ENCODE peak calls at places on chromosome 1, in nine cellular contexts. One of them, this sample, is unnamed.

GRCh38 chr1:41758904-41759548 is 159.7 kb downstream of the HIVEP3 start:
- DNase-seq in endothelial cell: no peak
- DNase-seq in C1 segment of cervical spinal cord: no peak
- DNase-seq in EL: peak
- DNase-seq in CD4-positive, CD25-positive, alpha-beta regulatory T cell: no peak
- DNase-seq in myocyte: no peak
- DNase-seq in prostate gland: no peak
- DNase-seq in cerebellar cortex: no peak
- DNase-seq in activated CD4-positive, alpha-beta T cell treated with anti-CD3 and anti-CD28 coated beads, Interleukin-2, amount 10 ng/mL, durations not matched to agents 7 days and 5 days: no peak
- DNase-seq in this sample: no peak

GRCh38 chr1:199688133-199688676 is 339.3 kb upstream of the NR5A2 start:
- DNase-seq in endothelial cell: no peak
- DNase-seq in C1 segment of cervical spinal cord: no peak
- DNase-seq in EL: no peak
- DNase-seq in CD4-positive, CD25-positive, alpha-beta regulatory T cell: no peak
- DNase-seq in myocyte: no peak
- DNase-seq in prostate gland: no peak
- DNase-seq in cerebellar cortex: no peak
- DNase-seq in activated CD4-positive, alpha-beta T cell treated with anti-CD3 and anti-CD28 coated beads, Interleukin-2, amount 10 ng/mL, durations not matched to agents 7 days and 5 days: no peak
- DNase-seq in this sample: no peak

GRCh38 chr1:220426989-220427388 is 100.9 kb upstream of the MARK1 start:
- DNase-seq in endothelial cell: no peak
- DNase-seq in C1 segment of cervical spinal cord: no peak
- DNase-seq in EL: no peak
- DNase-seq in CD4-positive, CD25-positive, alpha-beta regulatory T cell: no peak
- DNase-seq in myocyte: no peak
- DNase-seq in prostate gland: no peak
- DNase-seq in cerebellar cortex: no peak
- DNase-seq in activated CD4-positive, alpha-beta T cell treated with anti-CD3 and anti-CD28 coated beads, Interleukin-2, amount 10 ng/mL, durations not matched to agents 7 days and 5 days: no peak
- DNase-seq in this sample: no peak

GRCh38 chr1:183734600-183735036 is 70.3 kb upstream of the RGL1 start:
- DNase-seq in endothelial cell: peak
- DNase-seq in C1 segment of cervical spinal cord: no peak
- DNase-seq in EL: no peak
- DNase-seq in CD4-positive, CD25-positive, alpha-beta regulatory T cell: no peak
- DNase-seq in myocyte: peak
- DNase-seq in prostate gland: peak
- DNase-seq in cerebellar cortex: peak
- DNase-seq in activated CD4-positive, alpha-beta T cell treated with anti-CD3 and anti-CD28 coated beads, Interleukin-2, amount 10 ng/mL, durations not matched to agents 7 days and 5 days: no peak
- DNase-seq in this sample: no peak

GRCh38 chr1:40381268-40382109 is 8.0 kb downstream of the SMAP2 start:
- DNase-seq in endothelial cell: no peak
- DNase-seq in C1 segment of cervical spinal cord: no peak
- DNase-seq in EL: no peak
- DNase-seq in CD4-positive, CD25-positive, alpha-beta regulatory T cell: peak
- DNase-seq in myocyte: no peak
- DNase-seq in prostate gland: no peak
- DNase-seq in cerebellar cortex: no peak
- DNase-seq in activated CD4-positive, alpha-beta T cell treated with anti-CD3 and anti-CD28 coated beads, Interleukin-2, amount 10 ng/mL, durations not matched to agents 7 days and 5 days: peak
- DNase-seq in this sample: no peak

GRCh38 chr1:2499986-2500596 is 24.0 kb downstream of the PLCH2 start:
- DNase-seq in endothelial cell: no peak
- DNase-seq in C1 segment of cervical spinal cord: no peak
- DNase-seq in EL: no peak
- DNase-seq in CD4-positive, CD25-positive, alpha-beta regulatory T cell: peak
- DNase-seq in myocyte: no peak
- DNase-seq in prostate gland: no peak
- DNase-seq in cerebellar cortex: no peak
- DNase-seq in activated CD4-positive, alpha-beta T cell treated with anti-CD3 and anti-CD28 coated beads, Interleukin-2, amount 10 ng/mL, durations not matched to agents 7 days and 5 days: peak
- DNase-seq in this sample: no peak

GRCh38 chr1:199719156-199719842 is 308.2 kb upstream of the NR5A2 start:
- DNase-seq in endothelial cell: no peak
- DNase-seq in C1 segment of cervical spinal cord: no peak
- DNase-seq in EL: no peak
- DNase-seq in CD4-positive, CD25-positive, alpha-beta regulatory T cell: no peak
- DNase-seq in myocyte: no peak
- DNase-seq in prostate gland: no peak
- DNase-seq in cerebellar cortex: no peak
- DNase-seq in activated CD4-positive, alpha-beta T cell treated with anti-CD3 and anti-CD28 coated beads, Interleukin-2, amount 10 ng/mL, durations not matched to agents 7 days and 5 days: no peak
- DNase-seq in this sample: no peak

GRCh38 chr1:194056169-194056568 is 869.8 kb upstream of the B3GALT2 start:
- DNase-seq in endothelial cell: no peak
- DNase-seq in C1 segment of cervical spinal cord: no peak
- DNase-seq in EL: no peak
- DNase-seq in CD4-positive, CD25-positive, alpha-beta regulatory T cell: peak
- DNase-seq in myocyte: peak
- DNase-seq in prostate gland: no peak
- DNase-seq in cerebellar cortex: no peak
- DNase-seq in activated CD4-positive, alpha-beta T cell treated with anti-CD3 and anti-CD28 coated beads, Interleukin-2, amount 10 ng/mL, durations not matched to agents 7 days and 5 days: peak
- DNase-seq in this sample: no peak

GRCh38 chr1:227886993-227887696 is 60.6 kb downstream of the WNT9A start:
- DNase-seq in endothelial cell: peak
- DNase-seq in C1 segment of cervical spinal cord: no peak
- DNase-seq in EL: peak
- DNase-seq in CD4-positive, CD25-positive, alpha-beta regulatory T cell: peak
- DNase-seq in myocyte: no peak
- DNase-seq in prostate gland: peak
- DNase-seq in cerebellar cortex: no peak
- DNase-seq in activated CD4-positive, alpha-beta T cell treated with anti-CD3 and anti-CD28 coated beads, Interleukin-2, amount 10 ng/mL, durations not matched to agents 7 days and 5 days: peak
- DNase-seq in this sample: peak

GRCh38 chr1:154878371-154879355 is 8.6 kb upstream of the KCNN3 start:
- DNase-seq in endothelial cell: peak
- DNase-seq in C1 segment of cervical spinal cord: peak
- DNase-seq in EL: peak
- DNase-seq in CD4-positive, CD25-positive, alpha-beta regulatory T cell: peak
- DNase-seq in myocyte: peak
- DNase-seq in prostate gland: peak
- DNase-seq in cerebellar cortex: peak
- DNase-seq in activated CD4-positive, alpha-beta T cell treated with anti-CD3 and anti-CD28 coated beads, Interleukin-2, amount 10 ng/mL, durations not matched to agents 7 days and 5 days: peak
- DNase-seq in this sample: peak

GRCh38 chr1:74368335-74368734 is 133.1 kb downstream of the TNNI3K start:
- DNase-seq in endothelial cell: no peak
- DNase-seq in C1 segment of cervical spinal cord: no peak
- DNase-seq in EL: peak
- DNase-seq in CD4-positive, CD25-positive, alpha-beta regulatory T cell: no peak
- DNase-seq in myocyte: no peak
- DNase-seq in prostate gland: no peak
- DNase-seq in cerebellar cortex: no peak
- DNase-seq in activated CD4-positive, alpha-beta T cell treated with anti-CD3 and anti-CD28 coated beads, Interleukin-2, amount 10 ng/mL, durations not matched to agents 7 days and 5 days: no peak
- DNase-seq in this sample: no peak

GRCh38 chr1:39733161-39733560 is 5.5 kb upstream of the PPIE start:
- DNase-seq in endothelial cell: no peak
- DNase-seq in C1 segment of cervical spinal cord: no peak
- DNase-seq in EL: no peak
- DNase-seq in CD4-positive, CD25-positive, alpha-beta regulatory T cell: no peak
- DNase-seq in myocyte: peak
- DNase-seq in prostate gland: no peak
- DNase-seq in cerebellar cortex: no peak
- DNase-seq in activated CD4-positive, alpha-beta T cell treated with anti-CD3 and anti-CD28 coated beads, Interleukin-2, amount 10 ng/mL, durations not matched to agents 7 days and 5 days: no peak
- DNase-seq in this sample: no peak

GRCh38 chr1:201891451-201892045 is 2.9 kb downstream of the SHISA4 start:
- DNase-seq in endothelial cell: no peak
- DNase-seq in C1 segment of cervical spinal cord: no peak
- DNase-seq in EL: no peak
- DNase-seq in CD4-positive, CD25-positive, alpha-beta regulatory T cell: no peak
- DNase-seq in myocyte: no peak
- DNase-seq in prostate gland: no peak
- DNase-seq in cerebellar cortex: no peak
- DNase-seq in activated CD4-positive, alpha-beta T cell treated with anti-CD3 and anti-CD28 coated beads, Interleukin-2, amount 10 ng/mL, durations not matched to agents 7 days and 5 days: no peak
- DNase-seq in this sample: no peak

GRCh38 chr1:212415107-212415841 is 588 bp upstream of the PACC1 start:
- DNase-seq in endothelial cell: no peak
- DNase-seq in C1 segment of cervical spinal cord: peak
- DNase-seq in EL: no peak
- DNase-seq in CD4-positive, CD25-positive, alpha-beta regulatory T cell: no peak
- DNase-seq in myocyte: no peak
- DNase-seq in prostate gland: no peak
- DNase-seq in cerebellar cortex: peak
- DNase-seq in activated CD4-positive, alpha-beta T cell treated with anti-CD3 and anti-CD28 coated beads, Interleukin-2, amount 10 ng/mL, durations not matched to agents 7 days and 5 days: no peak
- DNase-seq in this sample: no peak

GRCh38 chr1:204265665-204266064 is 51.9 kb upstream of the GOLT1A start:
- DNase-seq in endothelial cell: no peak
- DNase-seq in C1 segment of cervical spinal cord: no peak
- DNase-seq in EL: no peak
- DNase-seq in CD4-positive, CD25-positive, alpha-beta regulatory T cell: no peak
- DNase-seq in myocyte: no peak
- DNase-seq in prostate gland: no peak
- DNase-seq in cerebellar cortex: peak
- DNase-seq in activated CD4-positive, alpha-beta T cell treated with anti-CD3 and anti-CD28 coated beads, Interleukin-2, amount 10 ng/mL, durations not matched to agents 7 days and 5 days: no peak
- DNase-seq in this sample: no peak

GRCh38 chr1:82614090-82614489 is 813.4 kb downstream of the ADGRL2 start:
- DNase-seq in endothelial cell: no peak
- DNase-seq in C1 segment of cervical spinal cord: no peak
- DNase-seq in EL: no peak
- DNase-seq in CD4-positive, CD25-positive, alpha-beta regulatory T cell: no peak
- DNase-seq in myocyte: no peak
- DNase-seq in prostate gland: no peak
- DNase-seq in cerebellar cortex: no peak
- DNase-seq in activated CD4-positive, alpha-beta T cell treated with anti-CD3 and anti-CD28 coated beads, Interleukin-2, amount 10 ng/mL, durations not matched to agents 7 days and 5 days: no peak
- DNase-seq in this sample: no peak

GRCh38 chr1:232193451-232193783 is 436.5 kb downstream of the SIPA1L2 start:
- DNase-seq in endothelial cell: no peak
- DNase-seq in C1 segment of cervical spinal cord: no peak
- DNase-seq in EL: no peak
- DNase-seq in CD4-positive, CD25-positive, alpha-beta regulatory T cell: no peak
- DNase-seq in myocyte: no peak
- DNase-seq in prostate gland: no peak
- DNase-seq in cerebellar cortex: no peak
- DNase-seq in activated CD4-positive, alpha-beta T cell treated with anti-CD3 and anti-CD28 coated beads, Interleukin-2, amount 10 ng/mL, durations not matched to agents 7 days and 5 days: no peak
- DNase-seq in this sample: no peak

GRCh38 chr1:185539277-185539943 is 194.8 kb upstream of the HMCN1 start:
- DNase-seq in endothelial cell: no peak
- DNase-seq in C1 segment of cervical spinal cord: no peak
- DNase-seq in EL: peak
- DNase-seq in CD4-positive, CD25-positive, alpha-beta regulatory T cell: peak
- DNase-seq in myocyte: peak
- DNase-seq in prostate gland: no peak
- DNase-seq in cerebellar cortex: no peak
- DNase-seq in activated CD4-positive, alpha-beta T cell treated with anti-CD3 and anti-CD28 coated beads, Interleukin-2, amount 10 ng/mL, durations not matched to agents 7 days and 5 days: no peak
- DNase-seq in this sample: no peak

GRCh38 chr1:168717906-168718891 is 10.8 kb downstream of the DPT start:
- DNase-seq in endothelial cell: no peak
- DNase-seq in C1 segment of cervical spinal cord: no peak
- DNase-seq in EL: no peak
- DNase-seq in CD4-positive, CD25-positive, alpha-beta regulatory T cell: no peak
- DNase-seq in myocyte: no peak
- DNase-seq in prostate gland: no peak
- DNase-seq in cerebellar cortex: no peak
- DNase-seq in activated CD4-positive, alpha-beta T cell treated with anti-CD3 and anti-CD28 coated beads, Interleukin-2, amount 10 ng/mL, durations not matched to agents 7 days and 5 days: no peak
- DNase-seq in this sample: no peak

GRCh38 chr1:73065585-73065984 is 783.2 kb upstream of the NEGR1 start:
- DNase-seq in endothelial cell: no peak
- DNase-seq in C1 segment of cervical spinal cord: no peak
- DNase-seq in EL: no peak
- DNase-seq in CD4-positive, CD25-positive, alpha-beta regulatory T cell: no peak
- DNase-seq in myocyte: no peak
- DNase-seq in prostate gland: peak
- DNase-seq in cerebellar cortex: peak
- DNase-seq in activated CD4-positive, alpha-beta T cell treated with anti-CD3 and anti-CD28 coated beads, Interleukin-2, amount 10 ng/mL, durations not matched to agents 7 days and 5 days: no peak
- DNase-seq in this sample: no peak

GRCh38 chr1:232795497-232796068 is 9.6 kb upstream of the MAP10 start:
- DNase-seq in endothelial cell: no peak
- DNase-seq in C1 segment of cervical spinal cord: no peak
- DNase-seq in EL: no peak
- DNase-seq in CD4-positive, CD25-positive, alpha-beta regulatory T cell: no peak
- DNase-seq in myocyte: no peak
- DNase-seq in prostate gland: no peak
- DNase-seq in cerebellar cortex: no peak
- DNase-seq in activated CD4-positive, alpha-beta T cell treated with anti-CD3 and anti-CD28 coated beads, Interleukin-2, amount 10 ng/mL, durations not matched to agents 7 days and 5 days: no peak
- DNase-seq in this sample: no peak

GRCh38 chr1:45854724-45855123 is 51.3 kb downstream of the MAST2 start:
- DNase-seq in endothelial cell: no peak
- DNase-seq in C1 segment of cervical spinal cord: no peak
- DNase-seq in EL: no peak
- DNase-seq in CD4-positive, CD25-positive, alpha-beta regulatory T cell: no peak
- DNase-seq in myocyte: no peak
- DNase-seq in prostate gland: no peak
- DNase-seq in cerebellar cortex: no peak
- DNase-seq in activated CD4-positive, alpha-beta T cell treated with anti-CD3 and anti-CD28 coated beads, Interleukin-2, amount 10 ng/mL, durations not matched to agents 7 days and 5 days: no peak
- DNase-seq in this sample: no peak

GRCh38 chr1:201739492-201740085 is 89.4 kb upstream of the IPO9 start:
- DNase-seq in endothelial cell: peak
- DNase-seq in C1 segment of cervical spinal cord: no peak
- DNase-seq in EL: no peak
- DNase-seq in CD4-positive, CD25-positive, alpha-beta regulatory T cell: peak
- DNase-seq in myocyte: no peak
- DNase-seq in prostate gland: peak
- DNase-seq in cerebellar cortex: peak
- DNase-seq in activated CD4-positive, alpha-beta T cell treated with anti-CD3 and anti-CD28 coated beads, Interleukin-2, amount 10 ng/mL, durations not matched to agents 7 days and 5 days: peak
- DNase-seq in this sample: peak

GRCh38 chr1:234264832-234265231 is 108.4 kb upstream of the COA6 start:
- DNase-seq in endothelial cell: no peak
- DNase-seq in C1 segment of cervical spinal cord: no peak
- DNase-seq in EL: no peak
- DNase-seq in CD4-positive, CD25-positive, alpha-beta regulatory T cell: no peak
- DNase-seq in myocyte: no peak
- DNase-seq in prostate gland: no peak
- DNase-seq in cerebellar cortex: no peak
- DNase-seq in activated CD4-positive, alpha-beta T cell treated with anti-CD3 and anti-CD28 coated beads, Interleukin-2, amount 10 ng/mL, durations not matched to agents 7 days and 5 days: no peak
- DNase-seq in this sample: no peak

GRCh38 chr1:52365091-52365745 is 787 bp downstream of the CC2D1B start:
- DNase-seq in endothelial cell: no peak
- DNase-seq in C1 segment of cervical spinal cord: peak
- DNase-seq in EL: peak
- DNase-seq in CD4-positive, CD25-positive, alpha-beta regulatory T cell: peak
- DNase-seq in myocyte: peak
- DNase-seq in prostate gland: peak
- DNase-seq in cerebellar cortex: peak
- DNase-seq in activated CD4-positive, alpha-beta T cell treated with anti-CD3 and anti-CD28 coated beads, Interleukin-2, amount 10 ng/mL, durations not matched to agents 7 days and 5 days: peak
- DNase-seq in this sample: peak

GRCh38 chr1:40691538-40692428 is at the start of gene NFYC:
- DNase-seq in endothelial cell: peak
- DNase-seq in C1 segment of cervical spinal cord: peak
- DNase-seq in EL: peak
- DNase-seq in CD4-positive, CD25-positive, alpha-beta regulatory T cell: peak
- DNase-seq in myocyte: peak
- DNase-seq in prostate gland: peak
- DNase-seq in cerebellar cortex: peak
- DNase-seq in activated CD4-positive, alpha-beta T cell treated with anti-CD3 and anti-CD28 coated beads, Interleukin-2, amount 10 ng/mL, durations not matched to agents 7 days and 5 days: peak
- DNase-seq in this sample: peak

GRCh38 chr1:182713939-182714338 is 29.6 kb upstream of the RGS8 start:
- DNase-seq in endothelial cell: no peak
- DNase-seq in C1 segment of cervical spinal cord: no peak
- DNase-seq in EL: no peak
- DNase-seq in CD4-positive, CD25-positive, alpha-beta regulatory T cell: peak
- DNase-seq in myocyte: no peak
- DNase-seq in prostate gland: no peak
- DNase-seq in cerebellar cortex: no peak
- DNase-seq in activated CD4-positive, alpha-beta T cell treated with anti-CD3 and anti-CD28 coated beads, Interleukin-2, amount 10 ng/mL, durations not matched to agents 7 days and 5 days: no peak
- DNase-seq in this sample: no peak